ENCODE peak calls at places on chromosomes 5 and 9, in eight cellular contexts. N is stomach, A is PC-3, C is lung, V is sigmoid colon, B is Peyer's patch, W is GM12865, U is uterus. R is an unnamed sample.

GRCh38 chr5:179251276-179251969 is 93.8 kb downstream of the ADAMTS2 start:
- DNase-seq in N (no peak), A (no peak), C (no peak), V (peak), B (peak), W (no peak), U (peak), R (no peak)

GRCh38 chr9:93216072-93216364 is 32.1 kb downstream of the WNK2 start:
- DNase-seq in N (no peak), A (no peak), C (no peak), V (no peak), B (no peak), W (no peak), U (no peak), R (no peak)

GRCh38 chr9:128558431-128559310 is 6.3 kb downstream of the SPTAN1 start:
- DNase-seq in N (peak), A (peak), C (peak), V (peak), B (peak), W (peak), U (peak), R (peak)

GRCh38 chr9:136002215-136002614 is 41.0 kb upstream of the UBAC1 start:
- DNase-seq in N (no peak), A (no peak), C (no peak), V (no peak), B (no peak), W (no peak), U (no peak), R (no peak)

GRCh38 chr5:90940227-90940995 is 381.8 kb downstream of the ADGRV1 start:
- DNase-seq in N (no peak), A (peak), C (no peak), V (no peak), B (no peak), W (peak), U (no peak), R (peak)

GRCh38 chr5:156406023-156406422 is 79.1 kb downstream of the SGCD start:
- DNase-seq in N (no peak), A (no peak), C (no peak), V (no peak), B (no peak), W (no peak), U (no peak), R (no peak)

GRCh38 chr9:136741885-136742568 is 713 bp downstream of the LCN10 start:
- DNase-seq in N (no peak), A (no peak), C (no peak), V (no peak), B (peak), W (peak), U (no peak), R (no peak)

GRCh38 chr5:112548246-112548982 is 129.3 kb upstream of the EPB41L4A start:
- DNase-seq in N (no peak), A (peak), C (no peak), V (no peak), B (no peak), W (peak), U (no peak), R (no peak)

GRCh38 chr5:157273131-157273556 is 7.2 kb downstream of the CYFIP2 start:
- DNase-seq in N (no peak), A (no peak), C (no peak), V (no peak), B (no peak), W (peak), U (no peak), R (no peak)

GRCh38 chr5:167096816-167097215 is 1194.6 kb upstream of the WWC1 start:
- DNase-seq in N (no peak), A (no peak), C (no peak), V (no peak), B (no peak), W (no peak), U (no peak), R (no peak)

GRCh38 chr5:1468247-1468612 is 23.0 kb upstream of the SLC6A3 start:
- DNase-seq in N (no peak), A (peak), C (no peak), V (no peak), B (peak), W (no peak), U (peak), R (no peak)

GRCh38 chr5:111774525-111774924 is 17.5 kb upstream of the NREP start:
- DNase-seq in N (peak), A (peak), C (peak), V (no peak), B (no peak), W (peak), U (no peak), R (peak)

GRCh38 chr9:36874921-36875320 is 159.1 kb downstream of the PAX5 start:
- DNase-seq in N (no peak), A (peak), C (no peak), V (peak), B (peak), W (no peak), U (no peak), R (no peak)

GRCh38 chr9:5773324-5773999 is 59.5 kb downstream of the ERMP1 start:
- DNase-seq in N (no peak), A (no peak), C (no peak), V (no peak), B (no peak), W (no peak), U (no peak), R (no peak)

GRCh38 chr9:19650292-19650691 is 138.5 kb downstream of the SLC24A2 start:
- DNase-seq in N (no peak), A (no peak), C (no peak), V (no peak), B (no peak), W (no peak), U (no peak), R (no peak)

GRCh38 chr9:99142275-99142674 is 37.4 kb downstream of the TGFBR1 start:
- DNase-seq in N (no peak), A (peak), C (no peak), V (no peak), B (no peak), W (no peak), U (no peak), R (peak)
- TF ChIP-seq CTCF in N (no peak), A (no peak), C (no peak), V (no peak), B (no peak), W (no peak), U (no peak), R (no peak)

DNA sequence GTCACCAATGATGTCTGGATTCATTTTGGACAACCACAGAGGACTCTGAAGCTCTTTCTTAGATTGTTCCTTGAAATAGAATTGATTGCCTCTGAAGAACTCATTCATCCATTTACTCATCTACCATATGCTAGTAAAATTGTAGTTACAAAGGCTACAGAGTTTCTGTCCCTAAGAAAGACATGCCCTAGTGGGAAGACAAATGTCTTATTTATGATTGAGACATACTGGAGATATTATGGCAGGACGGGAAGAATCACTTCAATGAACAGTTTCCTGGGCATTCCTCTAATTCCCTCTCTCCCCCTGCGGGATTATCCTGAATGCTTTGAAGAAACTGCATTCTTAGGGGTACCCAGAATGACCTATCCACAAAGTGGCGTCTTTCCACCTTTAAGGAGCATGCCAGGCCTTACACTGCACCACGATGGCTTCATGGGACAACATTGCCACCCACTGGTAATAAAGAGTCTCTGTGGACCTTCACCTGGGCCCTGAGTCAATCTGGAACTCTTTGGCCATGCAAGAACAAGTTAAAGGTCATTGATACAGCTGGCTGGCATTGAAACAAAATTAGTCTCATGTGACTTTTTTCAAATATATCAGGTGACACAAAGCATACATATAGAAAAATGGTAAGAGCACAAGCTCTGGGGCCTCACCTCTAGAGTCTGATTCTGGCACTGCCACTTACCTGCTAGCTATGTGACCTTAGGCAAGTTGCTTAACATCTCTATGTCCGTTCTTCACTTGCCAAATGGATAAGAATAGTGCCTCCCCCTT is 32.1 kb downstream of the ANKRD55 start:
- DNase-seq in N (peak), A (peak), C (peak), V (peak), B (peak), W (peak), U (peak), R (peak)
- TF ChIP-seq CTCF in N (peak), A (peak), C (peak), V (peak), B (peak), W (peak), U (peak), R (peak)

GRCh38 chr9:99576002-99576401 is 245.7 kb upstream of the NR4A3 start:
- DNase-seq in N (no peak), A (peak), C (no peak), V (no peak), B (no peak), W (no peak), U (no peak), R (no peak)
- TF ChIP-seq CTCF in N (no peak), A (peak), C (no peak), V (no peak), B (no peak), W (no peak), U (no peak), R (peak)

DNA sequence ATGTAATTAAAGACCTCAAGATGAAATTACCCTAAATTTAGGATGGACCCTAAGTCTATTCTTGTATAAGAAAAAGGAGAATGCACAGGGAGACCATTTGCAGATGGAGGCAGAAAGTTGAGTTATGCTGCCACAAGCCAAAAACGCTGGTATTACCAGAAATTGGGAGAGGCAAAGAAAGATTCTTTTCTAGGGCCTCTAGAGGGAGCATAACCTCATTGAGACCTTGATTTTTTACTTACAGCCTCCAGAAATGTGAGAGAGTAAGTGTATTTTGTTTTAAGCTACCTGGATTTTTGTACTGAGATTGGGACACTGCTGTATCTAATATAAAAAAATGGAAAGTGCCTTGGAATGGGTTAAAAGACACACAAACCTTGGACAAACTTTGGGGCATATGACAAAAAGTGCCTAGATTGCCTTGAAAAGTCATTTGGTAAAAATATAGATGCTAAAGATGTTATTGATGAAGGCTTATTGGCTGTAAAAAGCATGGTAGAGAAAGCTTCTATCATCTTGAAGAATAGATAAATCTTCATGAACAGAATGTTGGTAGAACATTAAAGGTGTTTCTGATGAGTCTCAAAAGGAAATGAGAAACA is 174.7 kb upstream of the PRDM9 start:
- DNase-seq in N (no peak), A (peak), C (no peak), V (no peak), B (no peak), W (no peak), U (no peak), R (no peak)
- TF ChIP-seq CTCF in N (no peak), A (peak), C (no peak), V (no peak), B (no peak), W (no peak), U (no peak), R (peak)